ENCODE peak calls at places on chromosomes 3 and 15, in nine cellular contexts. One of them, this sample, is unnamed.

GRCh38 chr3:32500880-32501784 is 1.5 kb downstream of the CMTM6 start:
- DNase-seq in activated T-cell treated with anti-CD3 and anti-CD28 coated beads for 48 hours: no peak
- DNase-seq in stimulated activated CD8-positive, alpha-beta memory T cell treated with anti-CD3 and anti-CD28 coated beads, Interleukin-2, amount 100 ng/mL, for 48 hours: no peak
- DNase-seq in activated CD4-positive, alpha-beta T cell treated with anti-CD3 and anti-CD28 coated beads for 1 hour: no peak
- DNase-seq in AG08396: no peak
- DNase-seq in ecto neural progenitor cell: no peak
- DNase-seq in GM18507: no peak
- DNase-seq in IMR-90: no peak
- DNase-seq in HCT116: no peak
- DNase-seq in this sample: no peak

GRCh38 chr3:173092038-173092437 is 49.0 kb downstream of the SPATA16 start:
- DNase-seq in activated T-cell treated with anti-CD3 and anti-CD28 coated beads for 48 hours: no peak
- DNase-seq in stimulated activated CD8-positive, alpha-beta memory T cell treated with anti-CD3 and anti-CD28 coated beads, Interleukin-2, amount 100 ng/mL, for 48 hours: no peak
- DNase-seq in activated CD4-positive, alpha-beta T cell treated with anti-CD3 and anti-CD28 coated beads for 1 hour: no peak
- DNase-seq in AG08396: no peak
- DNase-seq in ecto neural progenitor cell: no peak
- DNase-seq in GM18507: no peak
- DNase-seq in IMR-90: no peak
- DNase-seq in HCT116: no peak
- DNase-seq in this sample: no peak

GRCh38 chr3:127541320-127541719 is 49.2 kb downstream of the TPRA1 start:
- DNase-seq in activated T-cell treated with anti-CD3 and anti-CD28 coated beads for 48 hours: no peak
- DNase-seq in stimulated activated CD8-positive, alpha-beta memory T cell treated with anti-CD3 and anti-CD28 coated beads, Interleukin-2, amount 100 ng/mL, for 48 hours: no peak
- DNase-seq in activated CD4-positive, alpha-beta T cell treated with anti-CD3 and anti-CD28 coated beads for 1 hour: no peak
- DNase-seq in AG08396: no peak
- DNase-seq in ecto neural progenitor cell: peak; percentile 26
- DNase-seq in GM18507: no peak
- DNase-seq in IMR-90: no peak
- DNase-seq in HCT116: no peak
- DNase-seq in this sample: no peak

GRCh38 chr3:145197051-145197562 is 963.9 kb downstream of the PLOD2 start:
- DNase-seq in activated T-cell treated with anti-CD3 and anti-CD28 coated beads for 48 hours: no peak
- DNase-seq in stimulated activated CD8-positive, alpha-beta memory T cell treated with anti-CD3 and anti-CD28 coated beads, Interleukin-2, amount 100 ng/mL, for 48 hours: no peak
- DNase-seq in activated CD4-positive, alpha-beta T cell treated with anti-CD3 and anti-CD28 coated beads for 1 hour: no peak
- DNase-seq in AG08396: no peak
- DNase-seq in ecto neural progenitor cell: no peak
- DNase-seq in GM18507: no peak
- DNase-seq in IMR-90: no peak
- DNase-seq in HCT116: no peak
- DNase-seq in this sample: no peak

GRCh38 chr3:71341721-71342120 is 241.8 kb downstream of the FOXP1 start:
- DNase-seq in activated T-cell treated with anti-CD3 and anti-CD28 coated beads for 48 hours: no peak
- DNase-seq in stimulated activated CD8-positive, alpha-beta memory T cell treated with anti-CD3 and anti-CD28 coated beads, Interleukin-2, amount 100 ng/mL, for 48 hours: no peak
- DNase-seq in activated CD4-positive, alpha-beta T cell treated with anti-CD3 and anti-CD28 coated beads for 1 hour: no peak
- DNase-seq in AG08396: peak; percentile 64
- DNase-seq in ecto neural progenitor cell: no peak
- DNase-seq in GM18507: no peak
- DNase-seq in IMR-90: peak; percentile 91
- DNase-seq in HCT116: no peak
- DNase-seq in this sample: no peak

GRCh38 chr15:69468241-69469121 is 15.9 kb downstream of the RPLP1 start:
- DNase-seq in activated T-cell treated with anti-CD3 and anti-CD28 coated beads for 48 hours: peak; percentile 76
- DNase-seq in stimulated activated CD8-positive, alpha-beta memory T cell treated with anti-CD3 and anti-CD28 coated beads, Interleukin-2, amount 100 ng/mL, for 48 hours: peak; percentile 58
- DNase-seq in activated CD4-positive, alpha-beta T cell treated with anti-CD3 and anti-CD28 coated beads for 1 hour: peak; percentile 81
- DNase-seq in AG08396: no peak
- DNase-seq in ecto neural progenitor cell: peak; percentile 43
- DNase-seq in GM18507: no peak
- DNase-seq in IMR-90: peak; percentile 87
- DNase-seq in HCT116: no peak
- DNase-seq in this sample: peak; percentile 78

GRCh38 chr3:136068708-136069107 is 103.2 kb downstream of the PPP2R3A start:
- DNase-seq in activated T-cell treated with anti-CD3 and anti-CD28 coated beads for 48 hours: no peak
- DNase-seq in stimulated activated CD8-positive, alpha-beta memory T cell treated with anti-CD3 and anti-CD28 coated beads, Interleukin-2, amount 100 ng/mL, for 48 hours: no peak
- DNase-seq in activated CD4-positive, alpha-beta T cell treated with anti-CD3 and anti-CD28 coated beads for 1 hour: no peak
- DNase-seq in AG08396: no peak
- DNase-seq in ecto neural progenitor cell: no peak
- DNase-seq in GM18507: no peak
- DNase-seq in IMR-90: peak; percentile 88
- DNase-seq in HCT116: no peak
- DNase-seq in this sample: no peak

GRCh38 chr3:126119008-126119675 is 35.2 kb upstream of the SLC41A3 start:
- DNase-seq in activated T-cell treated with anti-CD3 and anti-CD28 coated beads for 48 hours: no peak
- DNase-seq in stimulated activated CD8-positive, alpha-beta memory T cell treated with anti-CD3 and anti-CD28 coated beads, Interleukin-2, amount 100 ng/mL, for 48 hours: no peak
- DNase-seq in activated CD4-positive, alpha-beta T cell treated with anti-CD3 and anti-CD28 coated beads for 1 hour: no peak
- DNase-seq in AG08396: no peak
- DNase-seq in ecto neural progenitor cell: peak; percentile 19
- DNase-seq in GM18507: no peak
- DNase-seq in IMR-90: no peak
- DNase-seq in HCT116: no peak
- DNase-seq in this sample: no peak

GRCh38 chr3:106006001-106006400 is 137.2 kb upstream of the CBLB start:
- DNase-seq in activated T-cell treated with anti-CD3 and anti-CD28 coated beads for 48 hours: no peak
- DNase-seq in stimulated activated CD8-positive, alpha-beta memory T cell treated with anti-CD3 and anti-CD28 coated beads, Interleukin-2, amount 100 ng/mL, for 48 hours: no peak
- DNase-seq in activated CD4-positive, alpha-beta T cell treated with anti-CD3 and anti-CD28 coated beads for 1 hour: no peak
- DNase-seq in AG08396: peak; percentile 44
- DNase-seq in ecto neural progenitor cell: no peak
- DNase-seq in GM18507: no peak
- DNase-seq in IMR-90: peak; percentile 87
- DNase-seq in HCT116: no peak
- DNase-seq in this sample: no peak

GRCh38 chr3:150370129-150370602 is 37.9 kb upstream of the TSC22D2 start:
- DNase-seq in activated T-cell treated with anti-CD3 and anti-CD28 coated beads for 48 hours: no peak
- DNase-seq in stimulated activated CD8-positive, alpha-beta memory T cell treated with anti-CD3 and anti-CD28 coated beads, Interleukin-2, amount 100 ng/mL, for 48 hours: no peak
- DNase-seq in activated CD4-positive, alpha-beta T cell treated with anti-CD3 and anti-CD28 coated beads for 1 hour: no peak
- DNase-seq in AG08396: peak; percentile 82
- DNase-seq in ecto neural progenitor cell: peak; percentile 62
- DNase-seq in GM18507: no peak
- DNase-seq in IMR-90: peak; percentile 97
- DNase-seq in HCT116: peak; percentile 92
- DNase-seq in this sample: no peak

GRCh38 chr15:92151741-92152140 is 241.9 kb upstream of the ST8SIA2 start:
- DNase-seq in activated T-cell treated with anti-CD3 and anti-CD28 coated beads for 48 hours: no peak
- DNase-seq in stimulated activated CD8-positive, alpha-beta memory T cell treated with anti-CD3 and anti-CD28 coated beads, Interleukin-2, amount 100 ng/mL, for 48 hours: no peak
- DNase-seq in activated CD4-positive, alpha-beta T cell treated with anti-CD3 and anti-CD28 coated beads for 1 hour: no peak
- DNase-seq in AG08396: no peak
- DNase-seq in ecto neural progenitor cell: no peak
- DNase-seq in GM18507: no peak
- DNase-seq in IMR-90: no peak
- DNase-seq in HCT116: no peak
- DNase-seq in this sample: no peak

GRCh38 chr3:173584834-173585831 is 187.6 kb downstream of the NLGN1 start:
- DNase-seq in activated T-cell treated with anti-CD3 and anti-CD28 coated beads for 48 hours: no peak
- DNase-seq in stimulated activated CD8-positive, alpha-beta memory T cell treated with anti-CD3 and anti-CD28 coated beads, Interleukin-2, amount 100 ng/mL, for 48 hours: no peak
- DNase-seq in activated CD4-positive, alpha-beta T cell treated with anti-CD3 and anti-CD28 coated beads for 1 hour: no peak
- DNase-seq in AG08396: peak; percentile 22
- DNase-seq in ecto neural progenitor cell: peak; percentile 75
- DNase-seq in GM18507: no peak
- DNase-seq in IMR-90: peak; percentile 57
- DNase-seq in HCT116: no peak
- DNase-seq in this sample: no peak

GRCh38 chr15:66099950-66100671 is 153.4 kb downstream of the MEGF11 start:
- DNase-seq in activated T-cell treated with anti-CD3 and anti-CD28 coated beads for 48 hours: no peak
- DNase-seq in stimulated activated CD8-positive, alpha-beta memory T cell treated with anti-CD3 and anti-CD28 coated beads, Interleukin-2, amount 100 ng/mL, for 48 hours: no peak
- DNase-seq in activated CD4-positive, alpha-beta T cell treated with anti-CD3 and anti-CD28 coated beads for 1 hour: no peak
- DNase-seq in AG08396: no peak
- DNase-seq in ecto neural progenitor cell: no peak
- DNase-seq in GM18507: no peak
- DNase-seq in IMR-90: no peak
- DNase-seq in HCT116: no peak
- DNase-seq in this sample: no peak

GRCh38 chr3:97957617-97958311 is 14.5 kb downstream of the RIOX2 start:
- DNase-seq in activated T-cell treated with anti-CD3 and anti-CD28 coated beads for 48 hours: no peak
- DNase-seq in stimulated activated CD8-positive, alpha-beta memory T cell treated with anti-CD3 and anti-CD28 coated beads, Interleukin-2, amount 100 ng/mL, for 48 hours: no peak
- DNase-seq in activated CD4-positive, alpha-beta T cell treated with anti-CD3 and anti-CD28 coated beads for 1 hour: no peak
- DNase-seq in AG08396: no peak
- DNase-seq in ecto neural progenitor cell: no peak
- DNase-seq in GM18507: no peak
- DNase-seq in IMR-90: no peak
- DNase-seq in HCT116: no peak
- DNase-seq in this sample: no peak

GRCh38 chr15:75776075-75776443 is 63.4 kb upstream of the CSPG4 start:
- DNase-seq in activated T-cell treated with anti-CD3 and anti-CD28 coated beads for 48 hours: no peak
- DNase-seq in stimulated activated CD8-positive, alpha-beta memory T cell treated with anti-CD3 and anti-CD28 coated beads, Interleukin-2, amount 100 ng/mL, for 48 hours: no peak
- DNase-seq in activated CD4-positive, alpha-beta T cell treated with anti-CD3 and anti-CD28 coated beads for 1 hour: no peak
- DNase-seq in AG08396: no peak
- DNase-seq in ecto neural progenitor cell: no peak
- DNase-seq in GM18507: no peak
- DNase-seq in IMR-90: peak; percentile 54
- DNase-seq in HCT116: peak; percentile 10
- DNase-seq in this sample: no peak

GRCh38 chr3:50472958-50473357 is 30.5 kb downstream of the CACNA2D2 start:
- DNase-seq in activated T-cell treated with anti-CD3 and anti-CD28 coated beads for 48 hours: no peak
- DNase-seq in stimulated activated CD8-positive, alpha-beta memory T cell treated with anti-CD3 and anti-CD28 coated beads, Interleukin-2, amount 100 ng/mL, for 48 hours: no peak
- DNase-seq in activated CD4-positive, alpha-beta T cell treated with anti-CD3 and anti-CD28 coated beads for 1 hour: no peak
- DNase-seq in AG08396: no peak
- DNase-seq in ecto neural progenitor cell: no peak
- DNase-seq in GM18507: no peak
- DNase-seq in IMR-90: no peak
- DNase-seq in HCT116: no peak
- DNase-seq in this sample: peak; percentile 12

GRCh38 chr3:167350245-167350862 is 29.7 kb downstream of the ZBBX start:
- DNase-seq in activated T-cell treated with anti-CD3 and anti-CD28 coated beads for 48 hours: no peak
- DNase-seq in stimulated activated CD8-positive, alpha-beta memory T cell treated with anti-CD3 and anti-CD28 coated beads, Interleukin-2, amount 100 ng/mL, for 48 hours: no peak
- DNase-seq in activated CD4-positive, alpha-beta T cell treated with anti-CD3 and anti-CD28 coated beads for 1 hour: no peak
- DNase-seq in AG08396: no peak
- DNase-seq in ecto neural progenitor cell: no peak
- DNase-seq in GM18507: no peak
- DNase-seq in IMR-90: no peak
- DNase-seq in HCT116: peak; percentile 26
- DNase-seq in this sample: no peak

GRCh38 chr3:59773970-59774369 is 724.1 kb upstream of the CFAP20DC start:
- DNase-seq in activated T-cell treated with anti-CD3 and anti-CD28 coated beads for 48 hours: no peak
- DNase-seq in stimulated activated CD8-positive, alpha-beta memory T cell treated with anti-CD3 and anti-CD28 coated beads, Interleukin-2, amount 100 ng/mL, for 48 hours: no peak
- DNase-seq in activated CD4-positive, alpha-beta T cell treated with anti-CD3 and anti-CD28 coated beads for 1 hour: no peak
- DNase-seq in AG08396: no peak
- DNase-seq in ecto neural progenitor cell: no peak
- DNase-seq in GM18507: no peak
- DNase-seq in IMR-90: no peak
- DNase-seq in HCT116: no peak
- DNase-seq in this sample: no peak

GRCh38 chr3:180680097-180680430 is 775 bp upstream of the CCDC39 start:
- DNase-seq in activated T-cell treated with anti-CD3 and anti-CD28 coated beads for 48 hours: peak; percentile 20
- DNase-seq in stimulated activated CD8-positive, alpha-beta memory T cell treated with anti-CD3 and anti-CD28 coated beads, Interleukin-2, amount 100 ng/mL, for 48 hours: no peak
- DNase-seq in activated CD4-positive, alpha-beta T cell treated with anti-CD3 and anti-CD28 coated beads for 1 hour: no peak
- DNase-seq in AG08396: peak; percentile 10
- DNase-seq in ecto neural progenitor cell: no peak
- DNase-seq in GM18507: no peak
- DNase-seq in IMR-90: peak; percentile 18
- DNase-seq in HCT116: no peak
- DNase-seq in this sample: no peak

GRCh38 chr3:123082370-123083065 is 15.7 kb downstream of the PDIA5 start:
- DNase-seq in activated T-cell treated with anti-CD3 and anti-CD28 coated beads for 48 hours: no peak
- DNase-seq in stimulated activated CD8-positive, alpha-beta memory T cell treated with anti-CD3 and anti-CD28 coated beads, Interleukin-2, amount 100 ng/mL, for 48 hours: no peak
- DNase-seq in activated CD4-positive, alpha-beta T cell treated with anti-CD3 and anti-CD28 coated beads for 1 hour: no peak
- DNase-seq in AG08396: no peak
- DNase-seq in ecto neural progenitor cell: no peak
- DNase-seq in GM18507: no peak
- DNase-seq in IMR-90: no peak
- DNase-seq in HCT116: no peak
- DNase-seq in this sample: no peak